ENCODE peak calls at places on chromosome 14, in four cellular contexts. M is esophagus muscularis mucosa, P is K562, Y is transverse colon. I is an unnamed sample.

GRCh38 chr14:33454707-33455106 is 496.2 kb downstream of the EGLN3 start:
- DNase-seq in M (no peak), P (no peak), Y (no peak), I (no peak)

GRCh38 chr14:61125314-61126082 is 144.5 kb downstream of the SLC38A6 start:
- DNase-seq in M (no peak), P (no peak), Y (no peak), I (no peak)

GRCh38 chr14:56855891-56856461 is 45.7 kb upstream of the OTX2 start:
- DNase-seq in M (no peak), P (peak), Y (peak), I (no peak)

GRCh38 chr14:76770521-76771431 is 9.5 kb downstream of the VASH1 start:
- DNase-seq in M (no peak), P (no peak), Y (no peak), I (no peak)

GRCh38 chr14:75127903-75128595 is 1.2 kb upstream of the NEK9 start:
- DNase-seq in M (no peak), P (no peak), Y (peak), I (no peak)

GRCh38 chr14:92471919-92472318 is 41.7 kb upstream of the RIN3 start:
- DNase-seq in M (no peak), P (no peak), Y (peak), I (no peak)

GRCh38 chr14:75391953-75392352 is 35.9 kb upstream of the JDP2 start:
- DNase-seq in M (no peak), P (no peak), Y (no peak), I (no peak)

GRCh38 chr14:86683525-86683924 is 1153.6 kb downstream of the FLRT2 start:
- DNase-seq in M (no peak), P (no peak), Y (no peak), I (no peak)

GRCh38 chr14:54420478-54421116 is 20.6 kb downstream of the CNIH1 start:
- DNase-seq in M (no peak), P (peak), Y (peak), I (no peak)

GRCh38 chr14:90593254-90594040 is 196.6 kb downstream of the CALM1 start:
- DNase-seq in M (no peak), P (no peak), Y (no peak), I (no peak)

GRCh38 chr14:22822017-22822618 is 6.9 kb upstream of the SLC7A7 start:
- DNase-seq in M (no peak), P (no peak), Y (no peak), I (no peak)

GRCh38 chr14:23382276-23382675 is 5.4 kb downstream of the CMTM5 start:
- DNase-seq in M (no peak), P (no peak), Y (no peak), I (no peak)

GRCh38 chr14:39762576-39763401 is 330.6 kb upstream of the FBXO33 start:
- DNase-seq in M (no peak), P (no peak), Y (no peak), I (no peak)

GRCh38 chr14:55133416-55133815 is 4.4 kb downstream of the LGALS3 start:
- DNase-seq in M (no peak), P (no peak), Y (no peak), I (no peak)

GRCh38 chr14:35740215-35740614 is 68.9 kb downstream of the RALGAPA1 start:
- DNase-seq in M (no peak), P (no peak), Y (no peak), I (no peak)

GRCh38 chr14:74855021-74855420 is 20.9 kb downstream of the PROX2 start:
- DNase-seq in M (no peak), P (no peak), Y (no peak), I (no peak)

GRCh38 chr14:94945615-94946014 is 175.7 kb upstream of the GSC start:
- DNase-seq in M (no peak), P (no peak), Y (no peak), I (no peak)

GRCh38 chr14:38405851-38406630 is 150.1 kb upstream of the CLEC14A start:
- DNase-seq in M (no peak), P (no peak), Y (no peak), I (no peak)

GRCh38 chr14:55579724-55580400 is at the start of gene KTN1:
- DNase-seq in M (no peak), P (peak), Y (peak), I (peak)

GRCh38 chr14:78445275-78445674 is 275.1 kb downstream of the NRXN3 start:
- DNase-seq in M (no peak), P (no peak), Y (no peak), I (no peak)

GRCh38 chr14:56686416-56686815 is 106.8 kb downstream of the TMEM260 start:
- DNase-seq in M (no peak), P (no peak), Y (peak), I (no peak)

GRCh38 chr14:54440037-54440436 is 1.1 kb downstream of the CNIH1 start:
- DNase-seq in M (no peak), P (no peak), Y (no peak), I (no peak)

GRCh38 chr14:32654106-32654505 is 284.6 kb upstream of the NPAS3 start:
- DNase-seq in M (no peak), P (no peak), Y (no peak), I (no peak)

GRCh38 chr14:49986344-49987014 is 93.6 kb downstream of the ARF6 start:
- DNase-seq in M (no peak), P (no peak), Y (no peak), I (no peak)

GRCh38 chr14:66405158-66405557 is 81.0 kb upstream of the CCDC196 start:
- DNase-seq in M (peak), P (peak), Y (no peak), I (no peak)

GRCh38 chr14:91755560-91755959 is 23.7 kb upstream of the CATSPERB start:
- DNase-seq in M (no peak), P (no peak), Y (no peak), I (no peak)

GRCh38 chr14:99727096-99727870 is 43.2 kb downstream of the CYP46A1 start:
- DNase-seq in M (no peak), P (no peak), Y (no peak), I (no peak)

GRCh38 chr14:81169711-81170103 is 51.1 kb downstream of the GTF2A1 start:
- DNase-seq in M (no peak), P (no peak), Y (peak), I (no peak)

GRCh38 chr14:81170829-81171195 is 49.9 kb downstream of the GTF2A1 start:
- DNase-seq in M (no peak), P (no peak), Y (no peak), I (no peak)

GRCh38 chr14:81172353-81172752 is 48.4 kb downstream of the GTF2A1 start:
- DNase-seq in M (no peak), P (no peak), Y (no peak), I (no peak)

GRCh38 chr14:81169267-81169666 is 51.5 kb downstream of the GTF2A1 start:
- DNase-seq in M (no peak), P (no peak), Y (no peak), I (no peak)

DNA sequence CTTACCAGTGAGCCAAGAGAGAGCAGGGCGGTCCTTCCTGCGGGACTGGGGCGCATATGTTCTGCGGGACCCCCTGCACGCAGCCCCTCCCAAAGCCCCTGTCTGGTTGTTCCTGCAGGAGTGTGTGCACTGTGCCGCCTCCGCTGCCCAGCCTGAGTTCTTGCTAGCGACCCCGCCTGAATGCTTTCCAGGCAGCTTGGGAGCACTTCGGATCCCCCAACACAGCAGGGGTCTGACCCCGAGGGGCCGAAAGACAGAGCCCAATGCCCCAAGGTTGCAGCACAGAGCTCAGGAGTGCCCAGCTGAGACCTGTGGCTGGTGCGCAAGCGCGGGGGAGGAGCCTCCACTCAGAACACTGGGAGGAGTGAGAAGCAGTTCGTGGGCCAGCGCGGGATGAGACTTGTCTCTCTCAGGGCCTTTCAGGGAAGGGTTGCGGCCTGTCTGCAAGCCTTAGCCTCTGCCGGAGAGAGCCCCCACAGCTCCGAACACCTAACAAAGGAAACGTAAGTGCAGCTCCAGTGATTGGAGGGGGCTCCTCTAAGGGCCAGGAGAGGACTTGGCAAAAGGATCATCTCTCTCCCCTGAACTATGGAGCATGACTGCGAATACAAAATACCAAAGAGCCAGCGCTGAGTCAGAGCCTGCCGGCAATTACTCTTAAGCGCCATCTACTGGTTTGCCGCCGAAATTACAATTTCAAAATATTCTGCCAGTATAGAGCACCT is 50.5 kb downstream of the GTF2A1 start:
- DNase-seq in M (peak), P (peak), Y (peak), I (peak)
- TF ChIP-seq POLR2A in M (no peak), P (peak), Y (peak), I (peak)

GRCh38 chr14:102584871-102585869 is 7.3 kb upstream of the RCOR1 start:
- DNase-seq in M (no peak), P (peak), Y (peak), I (no peak)
- TF ChIP-seq POLR2AphosphoS5 in M (no peak), P (no peak), Y (no peak), I (no peak)

DNA sequence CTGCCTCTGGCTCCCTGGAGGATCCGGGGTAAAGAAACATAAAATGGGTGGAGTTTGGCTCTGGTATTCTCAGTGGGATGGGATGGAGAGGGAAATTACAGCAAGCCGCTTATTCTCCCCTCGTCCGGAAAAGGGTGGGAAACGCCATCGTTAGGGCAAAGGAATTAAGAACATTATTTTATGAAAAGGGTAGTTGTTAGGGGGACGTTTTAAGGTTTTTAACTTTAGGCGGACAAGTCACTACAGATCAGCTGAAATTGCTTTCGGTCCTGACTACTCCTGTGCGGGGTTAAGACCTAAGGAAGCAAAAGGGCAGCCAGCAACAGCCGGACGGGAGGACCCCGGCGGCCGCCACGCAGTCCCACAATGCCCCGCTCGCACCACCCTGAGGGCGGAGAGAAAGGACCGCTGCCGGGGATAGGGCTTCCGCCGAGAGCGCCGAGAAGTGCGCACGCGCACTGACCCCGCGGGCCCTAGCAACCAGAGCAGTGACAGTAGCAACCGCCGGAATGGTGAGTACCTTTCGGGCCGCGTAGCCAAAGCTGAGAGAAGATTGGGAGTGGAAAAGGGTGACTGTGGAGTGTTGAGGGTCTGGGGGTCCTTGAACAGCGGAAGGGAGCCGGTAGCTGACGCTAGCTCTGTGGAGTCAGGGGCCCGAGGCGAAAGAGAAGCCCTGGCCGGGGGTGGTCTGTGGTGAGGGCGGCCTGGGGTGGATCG is at the start of gene DNAL1:
- DNase-seq in M (peak), P (peak), Y (peak), I (peak)
- TF ChIP-seq POLR2A in M (no peak), P (peak), Y (peak), I (peak)

DNA sequence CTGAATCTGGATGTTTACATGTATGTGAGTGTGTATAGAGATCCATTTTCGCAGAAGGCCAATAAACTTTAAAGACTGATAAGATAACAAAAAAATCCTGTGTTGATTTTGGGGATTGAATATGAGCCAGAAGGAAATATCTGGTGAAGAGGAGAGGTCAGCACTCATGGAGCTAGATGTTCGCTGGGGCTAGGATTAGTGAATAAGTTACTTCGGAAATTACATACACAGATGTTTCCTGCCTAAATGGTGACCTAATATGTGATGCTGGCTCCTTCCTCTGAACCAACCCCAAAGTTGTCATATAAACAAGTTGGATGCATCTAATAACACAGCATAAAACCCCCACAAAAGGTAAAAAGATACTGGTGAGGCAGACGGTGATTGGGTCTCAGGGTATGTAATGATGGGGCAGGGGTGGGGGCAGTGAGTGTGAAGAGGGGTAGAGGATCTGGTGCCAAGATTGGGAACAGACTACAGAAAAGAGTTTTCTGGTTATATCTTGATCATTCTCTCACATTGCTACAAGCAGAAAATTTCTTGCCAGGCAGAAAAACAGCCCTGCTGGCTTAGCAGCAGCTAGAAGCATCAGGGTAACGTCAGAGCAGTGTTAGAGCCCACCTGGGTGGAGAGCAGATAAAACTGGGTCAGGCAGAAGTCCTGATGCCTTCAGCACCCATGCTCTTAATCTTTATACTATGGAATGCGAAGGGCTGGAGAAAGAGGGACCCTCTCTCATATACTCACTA is 140.4 kb upstream of the GZMB start:
- DNase-seq in M (no peak), P (no peak), Y (no peak), I (no peak)
- TF ChIP-seq POLR2AphosphoS5 in M (no peak), P (no peak), Y (no peak), I (no peak)

DNA sequence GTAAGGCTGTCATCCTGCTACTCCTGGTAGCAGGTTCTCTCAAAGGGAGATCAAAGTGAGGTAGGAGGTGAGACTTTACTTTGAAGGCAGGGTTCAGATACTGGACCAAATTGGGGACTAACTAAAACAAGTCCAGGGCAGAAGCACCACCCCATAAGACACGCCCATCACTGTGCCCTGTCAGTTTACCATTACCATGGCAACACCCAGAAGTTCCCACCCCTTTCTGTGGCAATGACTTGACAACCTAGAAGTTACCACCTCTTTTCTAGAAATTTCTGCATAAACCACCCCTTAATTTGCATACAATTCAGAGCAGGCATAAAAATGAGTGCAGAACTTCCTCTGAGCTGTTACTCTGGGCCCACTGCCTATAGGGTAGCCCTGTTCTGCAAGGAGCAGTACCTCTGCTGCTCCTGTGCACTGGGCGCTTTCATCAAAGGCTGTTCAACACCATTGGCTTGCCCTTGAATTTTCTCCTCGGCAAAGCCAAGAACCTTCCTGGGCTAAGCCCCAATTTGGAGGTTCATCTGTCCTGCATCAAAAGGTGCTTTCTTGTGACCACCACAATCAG is 64.8 kb upstream of the MAX start:
- DNase-seq in M (no peak), P (no peak), Y (no peak), I (no peak)
- TF ChIP-seq POLR2A in M (no peak), P (no peak), Y (no peak), I (peak)

GRCh38 chr14:102929349-102930137 is 7.1 kb downstream of the AMN start:
- DNase-seq in M (no peak), P (no peak), Y (peak), I (no peak)
- TF ChIP-seq POLR2AphosphoS5 in M (no peak), P (no peak), Y (no peak), I (no peak)

GRCh38 chr14:101075801-101076413 is 172.4 kb upstream of the RTL1 start:
- DNase-seq in M (peak), P (no peak), Y (no peak), I (no peak)
- TF ChIP-seq POLR2A in M (no peak), P (no peak), Y (no peak), I (no peak)

GRCh38 chr14:103574104-103574503 is 11.3 kb downstream of the COA8 start:
- DNase-seq in M (no peak), P (no peak), Y (no peak), I (no peak)

GRCh38 chr14:103563089-103563620 is 395 bp downstream of the COA8 start:
- DNase-seq in M (no peak), P (peak), Y (peak), I (peak)

GRCh38 chr14:103574707-103575285 is 12.0 kb downstream of the COA8 start:
- DNase-seq in M (no peak), P (no peak), Y (no peak), I (no peak)

GRCh38 chr14:103569436-103569835 is 6.7 kb downstream of the COA8 start:
- DNase-seq in M (no peak), P (no peak), Y (no peak), I (no peak)

DNA sequence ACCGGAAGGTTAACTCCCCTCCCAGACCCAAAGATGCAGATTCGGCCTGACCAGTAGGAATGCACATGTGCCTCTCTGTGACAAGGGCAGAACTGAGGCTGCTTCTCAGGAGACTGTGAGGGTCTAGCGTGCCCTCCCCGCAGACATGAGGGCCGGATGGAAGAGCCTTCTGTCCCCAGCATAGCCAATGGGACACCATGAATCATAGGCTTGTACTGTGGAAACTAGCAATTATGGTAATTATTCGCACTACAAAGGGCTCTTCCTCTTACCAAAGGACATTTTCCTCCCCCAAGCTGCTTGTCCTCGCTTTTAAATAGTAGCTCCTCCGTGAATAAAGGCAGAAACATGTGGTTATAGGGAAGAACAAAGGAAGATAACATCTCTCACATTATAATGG is 6.2 kb downstream of the COA8 start:
- DNase-seq in M (no peak), P (no peak), Y (no peak), I (no peak)
- TF ChIP-seq POLR2AphosphoS5 in M (no peak), P (no peak), Y (no peak), I (no peak)

DNA sequence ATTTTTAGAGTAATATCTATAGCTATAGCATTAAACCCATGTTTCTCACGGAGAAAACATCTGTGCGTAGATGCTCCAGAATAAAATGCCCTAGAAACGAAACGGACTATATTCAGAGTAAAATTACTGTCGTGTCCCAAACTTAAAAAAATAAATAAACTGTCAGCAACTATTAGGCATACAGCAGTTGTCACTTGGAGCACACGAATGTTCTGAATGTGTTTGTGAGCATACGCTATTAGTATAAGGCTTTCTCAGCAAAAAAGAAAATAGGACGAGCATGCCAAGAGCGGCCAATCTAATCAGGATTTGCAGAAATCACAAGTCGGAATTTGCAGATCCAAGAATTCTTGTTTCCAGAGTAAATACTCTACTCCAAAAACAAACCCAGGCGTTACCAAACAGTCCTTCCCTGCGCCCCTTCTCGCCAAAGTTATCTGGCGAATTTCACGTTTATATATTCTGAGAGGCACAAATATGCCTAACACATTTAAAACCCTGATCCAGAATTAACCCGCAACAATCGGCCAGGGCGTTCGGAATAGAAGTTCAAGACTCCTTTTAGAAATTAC is 835 bp downstream of the PTPN21 start:
- DNase-seq in M (no peak), P (no peak), Y (no peak), I (no peak)
- TF ChIP-seq POLR2A in M (no peak), P (no peak), Y (no peak), I (no peak)